ENCODE peak calls at places on chromosome 10, in seven cellular contexts. T is IMR-90, U is neuronal stem cell, A is trophoblast cell, S is H9, L is mesenchymal stem cell, O is H1. C is an unnamed sample.
A peak's percentile ranks its signal among the peaks of the same experiment; 100 is the strongest.

GRCh38 chr10:97498841-97499560 is at the start of gene UBTD1:
- DNase-seq in T (peak; percentile 49), O (no peak), S (peak; percentile 47), A (no peak), U (peak; percentile 49), L (peak; percentile 72), C (peak; percentile 65)

GRCh38 chr10:69460576-69461242 is 9.4 kb downstream of the TSPAN15 start:
- DNase-seq in L (no peak), A (no peak), S (no peak), U (no peak), O (no peak), T (no peak), C (no peak)

GRCh38 chr10:117775478-117775877 is 232.9 kb downstream of the EMX2 start:
- DNase-seq in T (no peak), U (no peak), S (no peak), A (no peak), L (no peak), O (no peak), C (no peak)

GRCh38 chr10:119199231-119199992 is 8.0 kb upstream of the GRK5 start:
- DNase-seq in T (peak; percentile 89), L (peak; percentile 88), U (no peak), O (no peak), S (peak; percentile 78), A (peak; percentile 82), C (peak; percentile 90)

GRCh38 chr10:32956365-32957197 is 1.4 kb downstream of the ITGB1 start:
- DNase-seq in U (no peak), L (no peak), S (no peak), T (no peak), O (no peak), A (no peak), C (no peak)

GRCh38 chr10:6074489-6075301 is 12.5 kb upstream of the IL2RA start:
- DNase-seq in S (no peak), T (peak; percentile 86), U (no peak), O (no peak), A (peak; percentile 22), L (no peak), C (no peak)

GRCh38 chr10:23675588-23675987 is 236.7 kb downstream of the OTUD1 start:
- DNase-seq in A (no peak), U (no peak), T (no peak), O (no peak), S (no peak), L (no peak), C (no peak)

GRCh38 chr10:124339119-124339807 is 79.5 kb downstream of the OAT start:
- DNase-seq in T (no peak), A (peak; percentile 39), L (no peak), U (no peak), O (no peak), S (peak; percentile 22), C (no peak)

GRCh38 chr10:27457261-27457945 is 46.7 kb upstream of the RAB18 start:
- DNase-seq in U (no peak), S (no peak), L (no peak), T (no peak), A (no peak), O (no peak), C (no peak)
- H2AK5ac ChIP-seq in U (no peak overlapping the region), S (no peak overlapping the region), L (no peak overlapping the region), T (no peak overlapping the region), A (peak overlapping the region; percentile 10), O (no peak overlapping the region), C (no peak overlapping the region)

GRCh38 chr10:79068562-79069324 is at the start of gene ZMIZ1:
- DNase-seq in U (peak; percentile 89), O (no peak), S (peak; percentile 89), L (peak; percentile 96), T (peak; percentile 93), A (peak; percentile 97), C (peak; percentile 95)
- H2AK5ac ChIP-seq in U (peak within 1 kb of the TSS; percentile 78), O (no peak within 1 kb of the TSS), S (no peak within 1 kb of the TSS), L (peak within 1 kb of the TSS; percentile 21), T (peak within 1 kb of the TSS; percentile 94), A (peak within 1 kb of the TSS; percentile 95), C (peak within 1 kb of the TSS; percentile 43)

DNA sequence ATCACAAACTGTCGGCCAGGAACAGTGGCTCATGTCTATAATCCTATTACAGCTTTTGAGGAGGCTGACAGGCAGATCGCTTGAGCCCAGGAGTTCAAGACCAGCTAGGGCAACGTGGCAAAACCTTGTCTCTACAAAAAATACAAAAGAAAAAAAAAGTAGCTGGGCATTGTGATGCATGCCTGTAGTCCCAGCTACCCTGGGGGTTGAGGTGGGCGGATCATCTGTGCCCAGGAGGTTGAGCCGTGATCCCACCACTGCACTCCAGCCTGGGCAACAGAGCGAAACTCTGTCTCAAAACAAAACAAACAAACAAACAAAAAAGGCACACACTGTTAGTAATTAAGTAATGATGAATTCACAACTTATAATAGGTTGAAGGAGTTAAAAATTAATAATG is 441.5 kb upstream of the PCDH15 start:
- DNase-seq in O (no peak), T (no peak), U (no peak), A (no peak), S (peak; percentile 27), L (no peak), C (no peak)
- H2AK5ac ChIP-seq in O (no peak overlapping the region), T (no peak overlapping the region), U (no peak overlapping the region), A (no peak overlapping the region), S (no peak overlapping the region), L (no peak overlapping the region), C (no peak overlapping the region)

GRCh38 chr10:133080683-133081040 is 7.1 kb upstream of the ADGRA1 start:
- DNase-seq in U (no peak), S (no peak), T (no peak), L (no peak), O (no peak), A (no peak), C (no peak)

GRCh38 chr10:133082685-133083421 is 4.9 kb upstream of the ADGRA1 start:
- DNase-seq in T (no peak), U (no peak), L (no peak), O (no peak), S (no peak), A (no peak), C (no peak)

GRCh38 chr10:133079836-133080682 is 7.7 kb upstream of the ADGRA1 start:
- DNase-seq in O (no peak), S (peak; percentile 82), U (peak; percentile 49), T (no peak), L (no peak), A (no peak), C (peak; percentile 61)

GRCh38 chr10:133083422-133084100 is 4.2 kb upstream of the ADGRA1 start:
- DNase-seq in O (no peak), S (no peak), T (no peak), A (no peak), L (no peak), U (no peak), C (no peak)

GRCh38 chr10:133081636-133082035 is 6.1 kb upstream of the ADGRA1 start:
- DNase-seq in S (no peak), O (no peak), A (no peak), T (no peak), U (no peak), L (no peak), C (no peak)
- H2AK5ac ChIP-seq in S (no peak overlapping the region), O (no peak overlapping the region), A (no peak overlapping the region), T (no peak overlapping the region), U (no peak overlapping the region), L (no peak overlapping the region), C (no peak overlapping the region)

DNA sequence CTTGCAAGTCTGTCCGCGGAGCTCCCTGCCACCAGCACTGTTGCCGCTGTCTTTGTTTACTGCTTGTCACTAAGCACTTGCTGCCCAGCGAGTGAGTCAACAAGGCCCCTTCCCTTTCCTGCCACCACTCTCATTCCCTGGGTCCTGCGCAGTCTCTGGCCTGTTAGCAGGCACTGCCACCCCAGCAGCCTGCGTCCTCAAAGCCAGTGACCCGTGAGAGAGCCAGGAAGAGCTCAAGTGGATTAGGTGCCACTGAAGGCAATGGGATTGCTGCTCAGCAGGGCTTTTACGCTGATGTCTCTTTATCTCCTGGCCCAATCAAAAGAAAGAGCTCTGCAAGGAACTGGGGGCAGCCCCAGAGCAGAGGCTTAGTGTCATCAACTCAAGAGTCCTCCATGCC is at the start of gene FRMPD2:
- DNase-seq in T (no peak), O (no peak), S (peak; percentile 59), U (peak; percentile 44), L (no peak), A (no peak), C (peak; percentile 95)
- H2AK5ac ChIP-seq in T (no peak within 1 kb of the TSS), O (no peak within 1 kb of the TSS), S (no peak within 1 kb of the TSS), U (no peak within 1 kb of the TSS), L (no peak within 1 kb of the TSS), A (no peak within 1 kb of the TSS), C (no peak within 1 kb of the TSS)

DNA sequence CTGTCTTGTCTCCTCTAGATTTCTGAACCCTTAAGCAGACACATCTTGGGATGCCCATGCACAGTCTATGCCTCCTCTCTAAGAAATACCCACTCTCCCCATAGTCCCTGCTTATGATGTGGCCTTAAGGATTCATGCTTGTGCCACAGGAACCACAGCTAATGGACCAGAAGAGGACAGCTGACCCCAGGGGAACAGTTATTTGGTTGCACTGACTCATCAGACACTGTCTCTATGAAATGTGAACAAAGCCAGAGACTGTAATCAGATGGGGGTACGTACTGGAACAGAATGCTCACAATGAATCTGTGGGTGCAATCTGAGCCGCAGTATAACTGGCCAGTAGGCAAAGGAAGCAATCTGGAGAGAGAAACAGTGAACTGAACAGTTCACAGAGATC is 121.9 kb downstream of the USP6NL start:
- DNase-seq in U (no peak), L (peak; percentile 14), O (no peak), A (no peak), S (no peak), T (no peak), C (no peak)
- H2AK5ac ChIP-seq in U (no peak overlapping the region), L (no peak overlapping the region), O (no peak overlapping the region), A (no peak overlapping the region), S (no peak overlapping the region), T (no peak overlapping the region), C (no peak overlapping the region)

GRCh38 chr10:36496728-36497127 is 628.7 kb upstream of the ANKRD30A start:
- DNase-seq in L (no peak), T (no peak), U (no peak), A (no peak), S (no peak), O (no peak), C (no peak)
- H2AK5ac ChIP-seq in L (no peak overlapping the region), T (no peak overlapping the region), U (no peak overlapping the region), A (no peak overlapping the region), S (no peak overlapping the region), O (no peak overlapping the region), C (no peak overlapping the region)

DNA sequence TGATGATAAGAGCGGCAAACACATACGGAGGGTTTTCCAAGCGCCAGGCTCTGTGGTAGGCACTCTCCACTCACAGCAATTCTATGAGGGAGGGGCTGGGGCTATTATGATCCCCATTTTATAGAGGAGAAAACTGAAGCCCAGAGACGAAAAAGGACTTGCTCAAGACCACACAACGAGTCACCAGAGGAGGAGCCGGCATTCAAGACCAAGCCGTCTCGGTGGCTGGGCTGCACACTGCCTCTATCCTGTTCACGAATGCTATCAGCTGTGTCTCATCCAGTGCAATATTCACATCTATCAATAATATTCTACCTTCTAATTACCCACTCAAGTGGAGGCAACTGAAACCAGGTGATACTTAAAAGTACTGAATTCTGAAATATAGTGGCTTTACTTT is 67.8 kb upstream of the NMT2 start:
- DNase-seq in O (no peak), T (no peak), L (peak; percentile 54), A (no peak), S (no peak), U (no peak), C (no peak)
- H2AK5ac ChIP-seq in O (no peak overlapping the region), T (no peak overlapping the region), L (no peak overlapping the region), A (no peak overlapping the region), S (no peak overlapping the region), U (no peak overlapping the region), C (no peak overlapping the region)